ENCODE peak calls at places on chromosome 14, in four cellular contexts. One of them, this sample, is unnamed.

GRCh38 chr14:96363751-96364336 is 518 bp downstream of the GSKIP start:
- DNase-seq in body of pancreas: peak; percentile 56
- DNase-seq in fibroblast of lung: peak; percentile 57
- DNase-seq in neural progenitor cell: peak; percentile 74
- DNase-seq in this sample: peak; percentile 75

GRCh38 chr14:32494566-32495434 is 165.7 kb downstream of the AKAP6 start:
- DNase-seq in fibroblast of lung: no peak
- DNase-seq in body of pancreas: no peak
- DNase-seq in neural progenitor cell: no peak
- DNase-seq in this sample: no peak

GRCh38 chr14:58362798-58363412 is 32.8 kb upstream of the TOMM20L start:
- DNase-seq in body of pancreas: no peak
- DNase-seq in neural progenitor cell: peak; percentile 15
- DNase-seq in fibroblast of lung: peak; percentile 14
- DNase-seq in this sample: no peak

GRCh38 chr14:52069617-52070431 is 965 bp upstream of the NID2 start:
- DNase-seq in fibroblast of lung: peak; percentile 72
- DNase-seq in neural progenitor cell: peak; percentile 74
- DNase-seq in body of pancreas: no peak
- DNase-seq in this sample: no peak

GRCh38 chr14:103279129-103280025 is 54.7 kb upstream of the EIF5 start:
- DNase-seq in fibroblast of lung: no peak
- DNase-seq in body of pancreas: peak; percentile 40
- DNase-seq in neural progenitor cell: peak; percentile 42
- DNase-seq in this sample: no peak

GRCh38 chr14:77406086-77406485 is 17.2 kb downstream of the NOXRED1 start:
- DNase-seq in body of pancreas: no peak
- DNase-seq in neural progenitor cell: no peak
- DNase-seq in fibroblast of lung: peak; percentile 42
- DNase-seq in this sample: no peak

GRCh38 chr14:96479435-96480146 is 22.6 kb upstream of the PAPOLA start:
- DNase-seq in neural progenitor cell: no peak
- DNase-seq in fibroblast of lung: no peak
- DNase-seq in body of pancreas: no peak
- DNase-seq in this sample: no peak

GRCh38 chr14:65069874-65070709 is 32.2 kb downstream of the MAX start:
- DNase-seq in neural progenitor cell: no peak
- DNase-seq in body of pancreas: peak; percentile 79
- DNase-seq in fibroblast of lung: no peak
- DNase-seq in this sample: peak; percentile 78

GRCh38 chr14:89024691-89025090 is 200.2 kb downstream of the TTC8 start:
- DNase-seq in fibroblast of lung: no peak
- DNase-seq in neural progenitor cell: no peak
- DNase-seq in body of pancreas: no peak
- DNase-seq in this sample: no peak

GRCh38 chr14:78178071-78178470 is 7.9 kb downstream of the NRXN3 start:
- DNase-seq in body of pancreas: no peak
- DNase-seq in neural progenitor cell: no peak
- DNase-seq in fibroblast of lung: no peak
- DNase-seq in this sample: no peak

GRCh38 chr14:90756755-90757345 is 59.4 kb downstream of the TTC7B start:
- DNase-seq in neural progenitor cell: peak; percentile 42
- DNase-seq in body of pancreas: no peak
- DNase-seq in fibroblast of lung: no peak
- DNase-seq in this sample: no peak

GRCh38 chr14:29222671-29223268 is 456.2 kb downstream of the FOXG1 start:
- DNase-seq in neural progenitor cell: no peak
- DNase-seq in fibroblast of lung: peak; percentile 62
- DNase-seq in body of pancreas: no peak
- DNase-seq in this sample: no peak

GRCh38 chr14:96673706-96674105 is 123.5 kb upstream of the VRK1 start:
- DNase-seq in neural progenitor cell: no peak
- DNase-seq in body of pancreas: no peak
- DNase-seq in fibroblast of lung: no peak
- DNase-seq in this sample: no peak

GRCh38 chr14:90614696-90615260 is 201.5 kb downstream of the TTC7B start:
- DNase-seq in neural progenitor cell: no peak
- DNase-seq in fibroblast of lung: no peak
- DNase-seq in body of pancreas: no peak
- DNase-seq in this sample: no peak

GRCh38 chr14:63470877-63471565 is 72.2 kb downstream of the PPP2R5E start:
- DNase-seq in neural progenitor cell: no peak
- DNase-seq in fibroblast of lung: peak; percentile 83
- DNase-seq in body of pancreas: no peak
- DNase-seq in this sample: no peak

GRCh38 chr14:64748521-64748920 is 44.3 kb downstream of the PLEKHG3 start:
- DNase-seq in neural progenitor cell: no peak
- DNase-seq in body of pancreas: no peak
- DNase-seq in fibroblast of lung: no peak
- DNase-seq in this sample: no peak

GRCh38 chr14:102046337-102047278 is 40.2 kb downstream of the HSP90AA1 start:
- DNase-seq in fibroblast of lung: peak; percentile 56
- DNase-seq in neural progenitor cell: peak; percentile 96
- DNase-seq in body of pancreas: peak; percentile 92
- DNase-seq in this sample: peak; percentile 86

GRCh38 chr14:66507722-66508546 is at the start of gene GPHN:
- DNase-seq in neural progenitor cell: peak; percentile 96
- DNase-seq in body of pancreas: peak; percentile 95
- DNase-seq in fibroblast of lung: peak; percentile 99
- DNase-seq in this sample: peak; percentile 98

GRCh38 chr14:97703006-97703760 is 906.0 kb downstream of the VRK1 start:
- DNase-seq in neural progenitor cell: no peak
- DNase-seq in body of pancreas: no peak
- DNase-seq in fibroblast of lung: no peak
- DNase-seq in this sample: no peak

GRCh38 chr14:89669209-89669608 is 252.2 kb upstream of the FOXN3 start:
- DNase-seq in body of pancreas: no peak
- DNase-seq in fibroblast of lung: no peak
- DNase-seq in neural progenitor cell: no peak
- DNase-seq in this sample: peak; percentile 38

GRCh38 chr14:76576047-76576741 is 185.1 kb upstream of the VASH1 start:
- DNase-seq in neural progenitor cell: no peak
- DNase-seq in body of pancreas: peak; percentile 27
- DNase-seq in fibroblast of lung: peak; percentile 2
- DNase-seq in this sample: no peak

GRCh38 chr14:34356267-34356660 is 105.8 kb downstream of the SPTSSA start:
- DNase-seq in neural progenitor cell: no peak
- DNase-seq in fibroblast of lung: peak; percentile 24
- DNase-seq in body of pancreas: no peak
- DNase-seq in this sample: no peak

GRCh38 chr14:73786942-73787759 is 64.5 kb upstream of the PTGR2 start:
- DNase-seq in body of pancreas: peak; percentile 71
- DNase-seq in fibroblast of lung: peak; percentile 51
- DNase-seq in neural progenitor cell: peak; percentile 83
- DNase-seq in this sample: peak; percentile 77

GRCh38 chr14:53011053-53011462 is 60.2 kb upstream of the FERMT2 start:
- DNase-seq in neural progenitor cell: peak; percentile 65
- DNase-seq in fibroblast of lung: peak; percentile 99
- DNase-seq in body of pancreas: peak; percentile 27
- DNase-seq in this sample: peak; percentile 57

GRCh38 chr14:59161571-59162175 is 26.8 kb upstream of the DAAM1 start:
- DNase-seq in body of pancreas: no peak
- DNase-seq in fibroblast of lung: peak; percentile 88
- DNase-seq in neural progenitor cell: peak; percentile 21
- DNase-seq in this sample: no peak

GRCh38 chr14:54220122-54220691 is 176.6 kb upstream of the CDKN3 start:
- DNase-seq in neural progenitor cell: peak; percentile 46
- DNase-seq in body of pancreas: no peak
- DNase-seq in fibroblast of lung: no peak
- DNase-seq in this sample: no peak

GRCh38 chr14:52455291-52456088 is 96.8 kb downstream of the TXNDC16 start:
- DNase-seq in neural progenitor cell: no peak
- DNase-seq in body of pancreas: no peak
- DNase-seq in fibroblast of lung: peak; percentile 89
- DNase-seq in this sample: no peak

GRCh38 chr14:59391388-59391787 is 73.8 kb downstream of the GPR135 start:
- DNase-seq in body of pancreas: no peak
- DNase-seq in neural progenitor cell: no peak
- DNase-seq in fibroblast of lung: no peak
- DNase-seq in this sample: no peak

GRCh38 chr14:75854247-75854799 is 127.5 kb downstream of the TGFB3 start:
- DNase-seq in body of pancreas: no peak
- DNase-seq in fibroblast of lung: no peak
- DNase-seq in neural progenitor cell: no peak
- DNase-seq in this sample: no peak

GRCh38 chr14:22200977-22201605 is 387.9 kb downstream of the DAD1 start:
- DNase-seq in fibroblast of lung: peak; percentile 43
- DNase-seq in neural progenitor cell: peak; percentile 57
- DNase-seq in body of pancreas: no peak
- DNase-seq in this sample: no peak

GRCh38 chr14:22768947-22769346 is 2.5 kb downstream of the OXA1L start:
- DNase-seq in fibroblast of lung: no peak
- DNase-seq in body of pancreas: no peak
- DNase-seq in neural progenitor cell: no peak
- DNase-seq in this sample: no peak

GRCh38 chr14:77122555-77123125 is 19.0 kb downstream of the ZDHHC22 start:
- DNase-seq in neural progenitor cell: no peak
- DNase-seq in body of pancreas: no peak
- DNase-seq in fibroblast of lung: no peak
- DNase-seq in this sample: no peak

GRCh38 chr14:78202976-78203375 is 32.8 kb downstream of the NRXN3 start:
- DNase-seq in neural progenitor cell: no peak
- DNase-seq in fibroblast of lung: no peak
- DNase-seq in body of pancreas: no peak
- DNase-seq in this sample: no peak

GRCh38 chr14:94005324-94005723 is 8.2 kb downstream of the CCDC197 start:
- DNase-seq in neural progenitor cell: no peak
- DNase-seq in body of pancreas: no peak
- DNase-seq in fibroblast of lung: no peak
- DNase-seq in this sample: no peak

GRCh38 chr14:96120392-96120791 is 81.2 kb downstream of the C14orf132 start:
- DNase-seq in neural progenitor cell: no peak
- DNase-seq in fibroblast of lung: no peak
- DNase-seq in body of pancreas: no peak
- DNase-seq in this sample: no peak

GRCh38 chr14:58629273-58629672 is 8.5 kb upstream of the DACT1 start:
- DNase-seq in neural progenitor cell: peak; percentile 23
- DNase-seq in body of pancreas: no peak
- DNase-seq in fibroblast of lung: no peak
- DNase-seq in this sample: no peak

GRCh38 chr14:69880851-69881250 is 1.6 kb downstream of the SMOC1 start:
- DNase-seq in body of pancreas: no peak
- DNase-seq in neural progenitor cell: peak; percentile 10
- DNase-seq in fibroblast of lung: no peak
- DNase-seq in this sample: no peak

GRCh38 chr14:52949711-52950409 is 990 bp downstream of the FERMT2 start:
- DNase-seq in neural progenitor cell: peak; percentile 22
- DNase-seq in fibroblast of lung: peak; percentile 70
- DNase-seq in body of pancreas: no peak
- DNase-seq in this sample: peak; percentile 42

GRCh38 chr14:51443195-51444018 is 203.4 kb downstream of the TMX1 start:
- DNase-seq in body of pancreas: no peak
- DNase-seq in fibroblast of lung: peak; percentile 67
- DNase-seq in neural progenitor cell: no peak
- DNase-seq in this sample: no peak

GRCh38 chr14:44652640-44653039 is 145.6 kb upstream of the FSCB start:
- DNase-seq in body of pancreas: no peak
- DNase-seq in fibroblast of lung: no peak
- DNase-seq in neural progenitor cell: no peak
- DNase-seq in this sample: no peak

GRCh38 chr14:44662250-44662891 is 155.3 kb upstream of the FSCB start:
- DNase-seq in fibroblast of lung: no peak
- DNase-seq in body of pancreas: no peak
- DNase-seq in neural progenitor cell: no peak
- DNase-seq in this sample: no peak

GRCh38 chr14:44657153-44657552 is 150.1 kb upstream of the FSCB start:
- DNase-seq in fibroblast of lung: no peak
- DNase-seq in body of pancreas: no peak
- DNase-seq in neural progenitor cell: no peak
- DNase-seq in this sample: no peak

GRCh38 chr14:44658389-44658696 is 151.3 kb upstream of the FSCB start:
- DNase-seq in fibroblast of lung: no peak
- DNase-seq in neural progenitor cell: no peak
- DNase-seq in body of pancreas: no peak
- DNase-seq in this sample: no peak

GRCh38 chr14:44657688-44658388 is 150.8 kb upstream of the FSCB start:
- DNase-seq in body of pancreas: no peak
- DNase-seq in neural progenitor cell: peak; percentile 55
- DNase-seq in fibroblast of lung: peak; percentile 11
- DNase-seq in this sample: no peak
- TF ChIP-seq CTCF in body of pancreas: peak; percentile 25
- TF ChIP-seq CTCF in neural progenitor cell: peak; percentile 68
- TF ChIP-seq CTCF in fibroblast of lung: no peak
- TF ChIP-seq CTCF in this sample: no peak

DNA sequence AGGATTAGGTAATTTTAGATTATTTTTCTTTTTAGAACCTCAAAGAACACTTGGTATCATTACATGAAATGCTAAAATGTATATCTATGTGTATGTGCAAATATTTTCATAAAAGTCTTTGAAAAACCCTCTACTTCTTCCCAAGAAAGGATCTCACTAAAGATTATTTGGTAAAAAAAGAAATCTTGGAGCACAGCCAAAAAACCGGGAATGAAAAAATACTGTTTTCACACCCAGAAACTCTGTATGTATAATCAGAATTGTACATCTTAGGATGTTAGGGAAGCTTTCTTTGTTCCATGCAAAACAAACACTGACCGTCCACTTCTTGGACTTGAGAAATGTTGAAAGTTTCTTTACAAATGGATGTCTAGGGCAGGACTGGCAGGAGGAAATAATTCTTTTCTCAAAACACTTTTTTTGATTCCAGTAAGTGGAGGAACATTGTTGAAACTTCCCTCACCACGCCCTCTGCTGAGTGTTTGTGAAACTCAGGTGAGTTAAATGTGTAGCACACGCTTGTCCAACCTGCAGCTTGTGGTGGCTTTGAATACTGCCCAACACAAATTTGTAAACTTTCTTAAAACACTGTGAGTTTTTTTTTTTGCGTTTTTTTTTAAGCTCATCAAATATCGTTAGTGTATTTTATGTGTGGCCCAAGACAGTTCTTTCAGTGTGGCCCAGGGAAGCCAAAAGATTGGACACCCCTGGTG is 26.5 kb downstream of the FBXO34 start:
- DNase-seq in neural progenitor cell: no peak
- DNase-seq in fibroblast of lung: no peak
- DNase-seq in body of pancreas: peak; percentile 56
- DNase-seq in this sample: peak; percentile 67
- H3K27ac ChIP-seq in neural progenitor cell: no peak overlapping the region
- H3K27ac ChIP-seq in fibroblast of lung: no peak overlapping the region
- H3K27ac ChIP-seq in body of pancreas: peak overlapping the region; percentile 18
- H3K27ac ChIP-seq in this sample: peak overlapping the region; percentile 34

GRCh38 chr14:87992720-87993484 is at the start of gene GALC:
- DNase-seq in fibroblast of lung: peak; percentile 94
- DNase-seq in neural progenitor cell: peak; percentile 96
- DNase-seq in body of pancreas: peak; percentile 93
- DNase-seq in this sample: peak; percentile 97
- TF ChIP-seq CTCF in fibroblast of lung: no peak
- TF ChIP-seq CTCF in neural progenitor cell: no peak
- TF ChIP-seq CTCF in body of pancreas: no peak
- TF ChIP-seq CTCF in this sample: no peak

GRCh38 chr14:61184117-61184516 is 97.0 kb downstream of the TMEM30B start:
- DNase-seq in neural progenitor cell: no peak
- DNase-seq in body of pancreas: no peak
- DNase-seq in fibroblast of lung: peak; percentile 96
- DNase-seq in this sample: no peak
- H3K27ac ChIP-seq in neural progenitor cell: no peak overlapping the region
- H3K27ac ChIP-seq in body of pancreas: no peak overlapping the region
- H3K27ac ChIP-seq in fibroblast of lung: no peak overlapping the region
- H3K27ac ChIP-seq in this sample: no peak overlapping the region

This sample was measured in left lung.